ENCODE peak calls at places on chromosomes 4 and X, in eight cellular contexts. One of them, this sample, is unnamed.

GRCh38 chr4:46886711-46887110 is 22.3 kb downstream of the COX7B2 start:
- DNase-seq in pancreas: no peak
- DNase-seq in Peyer's patch: no peak
- DNase-seq in OCI-LY7: no peak
- DNase-seq in mucosa of descending colon: no peak
- DNase-seq in thoracic aorta: no peak
- DNase-seq in upper lobe of left lung: no peak
- DNase-seq in tibial nerve: no peak
- DNase-seq in this sample: no peak

GRCh38 chrX:44082829-44083228 is 109.6 kb upstream of the NDP start:
- DNase-seq in pancreas: no peak
- DNase-seq in tibial nerve: no peak
- DNase-seq in upper lobe of left lung: no peak
- DNase-seq in thoracic aorta: no peak
- DNase-seq in OCI-LY7: no peak
- DNase-seq in Peyer's patch: no peak
- DNase-seq in mucosa of descending colon: no peak
- DNase-seq in this sample: no peak

GRCh38 chr4:150572704-150573504 is 9.0 kb upstream of the MAB21L2 start:
- DNase-seq in thoracic aorta: no peak
- DNase-seq in OCI-LY7: no peak
- DNase-seq in upper lobe of left lung: no peak
- DNase-seq in pancreas: no peak
- DNase-seq in tibial nerve: no peak
- DNase-seq in mucosa of descending colon: no peak
- DNase-seq in Peyer's patch: no peak
- DNase-seq in this sample: no peak

GRCh38 chrX:153735274-153735673 is 10.6 kb downstream of the ABCD1 start:
- DNase-seq in Peyer's patch: no peak
- DNase-seq in pancreas: no peak
- DNase-seq in OCI-LY7: peak; percentile 46
- DNase-seq in thoracic aorta: no peak
- DNase-seq in tibial nerve: no peak
- DNase-seq in upper lobe of left lung: no peak
- DNase-seq in mucosa of descending colon: no peak
- DNase-seq in this sample: no peak

GRCh38 chr4:85790582-85790981 is 315.6 kb downstream of the ARHGAP24 start:
- DNase-seq in mucosa of descending colon: no peak
- DNase-seq in Peyer's patch: no peak
- DNase-seq in OCI-LY7: no peak
- DNase-seq in tibial nerve: no peak
- DNase-seq in thoracic aorta: no peak
- DNase-seq in upper lobe of left lung: no peak
- DNase-seq in pancreas: no peak
- DNase-seq in this sample: no peak

GRCh38 chr4:3307486-3307885 is 14.7 kb downstream of the RGS12 start:
- DNase-seq in OCI-LY7: no peak
- DNase-seq in pancreas: no peak
- DNase-seq in mucosa of descending colon: no peak
- DNase-seq in tibial nerve: peak; percentile 2
- DNase-seq in upper lobe of left lung: no peak
- DNase-seq in Peyer's patch: no peak
- DNase-seq in thoracic aorta: no peak
- DNase-seq in this sample: peak; percentile 12

GRCh38 chrX:6821730-6822129 is 286.8 kb upstream of the VCX3A start:
- DNase-seq in OCI-LY7: no peak
- DNase-seq in tibial nerve: no peak
- DNase-seq in thoracic aorta: no peak
- DNase-seq in upper lobe of left lung: no peak
- DNase-seq in Peyer's patch: no peak
- DNase-seq in mucosa of descending colon: peak; percentile 1
- DNase-seq in pancreas: no peak
- DNase-seq in this sample: no peak

GRCh38 chrX:40117715-40118285 is 20.0 kb upstream of the BCOR start:
- DNase-seq in upper lobe of left lung: no peak
- DNase-seq in tibial nerve: no peak
- DNase-seq in Peyer's patch: no peak
- DNase-seq in mucosa of descending colon: no peak
- DNase-seq in pancreas: no peak
- DNase-seq in OCI-LY7: no peak
- DNase-seq in thoracic aorta: no peak
- DNase-seq in this sample: no peak

GRCh38 chr4:147714575-147715401 is 17.1 kb upstream of the ARHGAP10 start:
- DNase-seq in tibial nerve: peak; percentile 46
- DNase-seq in Peyer's patch: no peak
- DNase-seq in thoracic aorta: no peak
- DNase-seq in OCI-LY7: no peak
- DNase-seq in mucosa of descending colon: no peak
- DNase-seq in upper lobe of left lung: no peak
- DNase-seq in pancreas: no peak
- DNase-seq in this sample: peak; percentile 42

GRCh38 chr4:120921456-120922389 is 803 bp downstream of the PRDM5 start:
- DNase-seq in Peyer's patch: no peak
- DNase-seq in pancreas: peak; percentile 73
- DNase-seq in OCI-LY7: no peak
- DNase-seq in mucosa of descending colon: peak; percentile 74
- DNase-seq in thoracic aorta: no peak
- DNase-seq in upper lobe of left lung: peak; percentile 60
- DNase-seq in tibial nerve: peak; percentile 53
- DNase-seq in this sample: peak; percentile 87

GRCh38 chrX:63750846-63751245 is 34.2 kb downstream of the ARHGEF9 start:
- DNase-seq in pancreas: no peak
- DNase-seq in OCI-LY7: no peak
- DNase-seq in Peyer's patch: no peak
- DNase-seq in tibial nerve: no peak
- DNase-seq in mucosa of descending colon: no peak
- DNase-seq in upper lobe of left lung: no peak
- DNase-seq in thoracic aorta: no peak
- DNase-seq in this sample: no peak

GRCh38 chr4:833731-834367 is 7.9 kb upstream of the CPLX1 start:
- DNase-seq in pancreas: no peak
- DNase-seq in mucosa of descending colon: no peak
- DNase-seq in thoracic aorta: no peak
- DNase-seq in OCI-LY7: no peak
- DNase-seq in Peyer's patch: no peak
- DNase-seq in tibial nerve: no peak
- DNase-seq in upper lobe of left lung: no peak
- DNase-seq in this sample: no peak

GRCh38 chr4:56633486-56633885 is 47.6 kb downstream of the HOPX start:
- DNase-seq in tibial nerve: no peak
- DNase-seq in Peyer's patch: no peak
- DNase-seq in OCI-LY7: no peak
- DNase-seq in upper lobe of left lung: no peak
- DNase-seq in thoracic aorta: no peak
- DNase-seq in mucosa of descending colon: no peak
- DNase-seq in pancreas: no peak
- DNase-seq in this sample: no peak

GRCh38 chr4:185648631-185649030 is 113.3 kb upstream of the PDLIM3 start:
- DNase-seq in tibial nerve: no peak
- DNase-seq in upper lobe of left lung: no peak
- DNase-seq in thoracic aorta: no peak
- DNase-seq in pancreas: no peak
- DNase-seq in Peyer's patch: no peak
- DNase-seq in mucosa of descending colon: no peak
- DNase-seq in OCI-LY7: no peak
- DNase-seq in this sample: no peak

GRCh38 chr4:185654311-185654710 is 119.0 kb upstream of the PDLIM3 start:
- DNase-seq in pancreas: no peak
- DNase-seq in tibial nerve: no peak
- DNase-seq in OCI-LY7: no peak
- DNase-seq in thoracic aorta: no peak
- DNase-seq in mucosa of descending colon: no peak
- DNase-seq in upper lobe of left lung: no peak
- DNase-seq in Peyer's patch: no peak
- DNase-seq in this sample: no peak

GRCh38 chr4:185651137-185651677 is 115.9 kb upstream of the PDLIM3 start:
- DNase-seq in tibial nerve: no peak
- DNase-seq in thoracic aorta: no peak
- DNase-seq in mucosa of descending colon: no peak
- DNase-seq in pancreas: peak; percentile 50
- DNase-seq in upper lobe of left lung: no peak
- DNase-seq in Peyer's patch: no peak
- DNase-seq in OCI-LY7: no peak
- DNase-seq in this sample: no peak

GRCh38 chr4:185654965-185655554 is 119.8 kb upstream of the PDLIM3 start:
- DNase-seq in thoracic aorta: no peak
- DNase-seq in mucosa of descending colon: no peak
- DNase-seq in upper lobe of left lung: no peak
- DNase-seq in Peyer's patch: no peak
- DNase-seq in OCI-LY7: no peak
- DNase-seq in pancreas: no peak
- DNase-seq in tibial nerve: no peak
- DNase-seq in this sample: no peak

GRCh38 chr4:185651851-185652250 is 116.5 kb upstream of the PDLIM3 start:
- DNase-seq in mucosa of descending colon: no peak
- DNase-seq in thoracic aorta: no peak
- DNase-seq in OCI-LY7: no peak
- DNase-seq in upper lobe of left lung: no peak
- DNase-seq in pancreas: no peak
- DNase-seq in Peyer's patch: no peak
- DNase-seq in tibial nerve: no peak
- DNase-seq in this sample: no peak
- TF ChIP-seq CTCF in mucosa of descending colon: no peak
- TF ChIP-seq CTCF in thoracic aorta: no peak
- TF ChIP-seq CTCF in OCI-LY7: no peak
- TF ChIP-seq CTCF in upper lobe of left lung: no peak
- TF ChIP-seq CTCF in pancreas: no peak
- TF ChIP-seq CTCF in Peyer's patch: no peak
- TF ChIP-seq CTCF in tibial nerve: no peak
- TF ChIP-seq CTCF in this sample: no peak

DNA sequence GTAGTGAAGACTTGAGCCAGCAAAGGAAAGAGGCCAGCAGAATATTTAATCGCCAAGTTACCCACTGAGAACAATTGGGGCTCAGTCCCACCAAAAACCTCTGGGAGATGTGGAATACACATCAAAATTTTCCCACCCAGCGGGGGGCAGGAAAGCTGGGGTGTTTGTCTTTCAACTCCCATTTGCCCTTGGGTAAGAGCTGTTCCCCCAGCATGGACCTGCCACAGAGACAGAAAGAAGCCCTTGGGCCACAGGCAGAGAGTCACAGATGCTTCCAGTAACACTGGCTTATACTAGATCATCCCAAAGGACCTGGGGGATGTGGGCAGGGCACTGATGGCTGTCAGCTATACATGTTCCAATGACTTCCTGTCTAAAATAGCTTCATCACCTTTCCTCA is 18.9 kb upstream of the FBXW7 start:
- DNase-seq in mucosa of descending colon: no peak
- DNase-seq in pancreas: no peak
- DNase-seq in tibial nerve: no peak
- DNase-seq in upper lobe of left lung: no peak
- DNase-seq in Peyer's patch: peak; percentile 34
- DNase-seq in thoracic aorta: no peak
- DNase-seq in OCI-LY7: no peak
- DNase-seq in this sample: no peak
- H3K4me1 ChIP-seq in mucosa of descending colon: no peaks in the 10 kb centered on the region
- H3K4me1 ChIP-seq in pancreas: no peaks in the 10 kb centered on the region
- H3K4me1 ChIP-seq in tibial nerve: no peaks in the 10 kb centered on the region
- H3K4me1 ChIP-seq in upper lobe of left lung: no peaks in the 10 kb centered on the region
- H3K4me1 ChIP-seq in Peyer's patch: no peaks in the 10 kb centered on the region
- H3K4me1 ChIP-seq in thoracic aorta: no peaks in the 10 kb centered on the region
- H3K4me1 ChIP-seq in OCI-LY7: peaks cover 75% of the 10 kb centered on the region
- H3K4me1 ChIP-seq in this sample: no peaks in the 10 kb centered on the region

DNA sequence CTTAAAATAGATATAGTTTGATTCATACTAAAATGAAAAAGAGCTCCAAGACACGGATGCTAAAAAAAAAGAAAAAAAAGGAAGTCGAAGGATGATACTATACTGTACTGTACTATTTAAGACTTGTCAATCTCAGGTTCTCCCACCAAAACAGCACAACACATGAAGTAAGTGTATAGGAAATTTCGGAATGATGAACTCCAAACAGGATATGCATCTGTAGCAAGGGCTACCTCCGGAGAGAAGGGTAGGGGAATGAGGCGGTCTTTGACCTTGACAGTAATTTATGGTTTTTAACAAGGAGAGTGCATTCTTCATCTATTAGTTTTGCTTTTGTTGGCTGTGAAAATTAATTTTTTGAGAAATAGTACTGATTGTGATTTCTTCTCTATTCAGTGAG is 541 bp upstream of the FIP1L1 start:
- DNase-seq in Peyer's patch: no peak
- DNase-seq in tibial nerve: no peak
- DNase-seq in mucosa of descending colon: no peak
- DNase-seq in thoracic aorta: no peak
- DNase-seq in upper lobe of left lung: no peak
- DNase-seq in OCI-LY7: no peak
- DNase-seq in pancreas: no peak
- DNase-seq in this sample: no peak
- H3K9me3 ChIP-seq in Peyer's patch: no peaks in the 10 kb centered on the region
- H3K9me3 ChIP-seq in tibial nerve: no peaks in the 10 kb centered on the region
- H3K9me3 ChIP-seq in mucosa of descending colon: no peaks in the 10 kb centered on the region
- H3K9me3 ChIP-seq in thoracic aorta: no peaks in the 10 kb centered on the region
- H3K9me3 ChIP-seq in upper lobe of left lung: no peaks in the 10 kb centered on the region
- H3K9me3 ChIP-seq in OCI-LY7: no peaks in the 10 kb centered on the region
- H3K9me3 ChIP-seq in pancreas: no peaks in the 10 kb centered on the region
- H3K9me3 ChIP-seq in this sample: no peaks in the 10 kb centered on the region

GRCh38 chr4:7933631-7934510 is 5.8 kb downstream of the AFAP1 start:
- DNase-seq in thoracic aorta: no peak
- DNase-seq in OCI-LY7: no peak
- DNase-seq in tibial nerve: no peak
- DNase-seq in mucosa of descending colon: no peak
- DNase-seq in upper lobe of left lung: no peak
- DNase-seq in pancreas: no peak
- DNase-seq in Peyer's patch: no peak
- DNase-seq in this sample: no peak

GRCh38 chr4:7929530-7929951 is 10.1 kb downstream of the AFAP1 start:
- DNase-seq in pancreas: peak; percentile 53
- DNase-seq in Peyer's patch: no peak
- DNase-seq in OCI-LY7: no peak
- DNase-seq in thoracic aorta: no peak
- DNase-seq in tibial nerve: no peak
- DNase-seq in mucosa of descending colon: peak; percentile 86
- DNase-seq in upper lobe of left lung: peak; percentile 65
- DNase-seq in this sample: no peak

GRCh38 chr4:7928711-7929505 is 10.8 kb downstream of the AFAP1 start:
- DNase-seq in pancreas: no peak
- DNase-seq in mucosa of descending colon: no peak
- DNase-seq in OCI-LY7: no peak
- DNase-seq in tibial nerve: no peak
- DNase-seq in Peyer's patch: no peak
- DNase-seq in thoracic aorta: no peak
- DNase-seq in upper lobe of left lung: no peak
- DNase-seq in this sample: no peak

GRCh38 chr4:7936963-7937362 is 2.7 kb downstream of the AFAP1 start:
- DNase-seq in pancreas: no peak
- DNase-seq in Peyer's patch: no peak
- DNase-seq in OCI-LY7: no peak
- DNase-seq in upper lobe of left lung: no peak
- DNase-seq in tibial nerve: no peak
- DNase-seq in thoracic aorta: no peak
- DNase-seq in mucosa of descending colon: no peak
- DNase-seq in this sample: no peak

GRCh38 chr4:7932333-7932732 is 7.3 kb downstream of the AFAP1 start:
- DNase-seq in mucosa of descending colon: no peak
- DNase-seq in Peyer's patch: no peak
- DNase-seq in thoracic aorta: no peak
- DNase-seq in upper lobe of left lung: no peak
- DNase-seq in tibial nerve: no peak
- DNase-seq in OCI-LY7: no peak
- DNase-seq in pancreas: no peak
- DNase-seq in this sample: no peak
- TF ChIP-seq CTCF in mucosa of descending colon: no peak
- TF ChIP-seq CTCF in Peyer's patch: no peak
- TF ChIP-seq CTCF in thoracic aorta: no peak
- TF ChIP-seq CTCF in upper lobe of left lung: no peak
- TF ChIP-seq CTCF in tibial nerve: no peak
- TF ChIP-seq CTCF in OCI-LY7: no peak
- TF ChIP-seq CTCF in pancreas: no peak
- TF ChIP-seq CTCF in this sample: no peak

GRCh38 chr4:168641811-168642140 is 144.9 kb downstream of the PALLD start:
- DNase-seq in Peyer's patch: no peak
- DNase-seq in upper lobe of left lung: no peak
- DNase-seq in thoracic aorta: no peak
- DNase-seq in mucosa of descending colon: no peak
- DNase-seq in OCI-LY7: no peak
- DNase-seq in pancreas: no peak
- DNase-seq in tibial nerve: no peak
- DNase-seq in this sample: no peak
- H3K4me1 ChIP-seq in Peyer's patch: no peaks in the 10 kb centered on the region
- H3K4me1 ChIP-seq in upper lobe of left lung: no peaks in the 10 kb centered on the region
- H3K4me1 ChIP-seq in thoracic aorta: peaks cover 44% of the 10 kb centered on the region
- H3K4me1 ChIP-seq in mucosa of descending colon: no peaks in the 10 kb centered on the region
- H3K4me1 ChIP-seq in OCI-LY7: no peaks in the 10 kb centered on the region
- H3K4me1 ChIP-seq in pancreas: no peaks in the 10 kb centered on the region
- H3K4me1 ChIP-seq in tibial nerve: peaks cover 18% of the 10 kb centered on the region
- H3K4me1 ChIP-seq in this sample: peaks cover 55% of the 10 kb centered on the region

This sample was measured in heart left ventricle.